ENCODE peak calls at places on chromosomes 11 and 22, in four cellular contexts. J is mesendoderm, M is astrocyte, V is K562. I is an unnamed sample.
A peak's percentile ranks its signal among the peaks of the same experiment; 100 is the strongest.

GRCh38 chr11:73244589-73245240 is 26.6 kb downstream of the P2RY2 start:
- DNase-seq in M (no peak), J (no peak), V (no peak), I (no peak)

GRCh38 chr11:128691802-128692749 is 1.8 kb upstream of the FLI1 start:
- DNase-seq in M (no peak), J (peak; percentile 82), V (no peak), I (no peak)

GRCh38 chr22:30837531-30837930 is 131.0 kb downstream of the MORC2 start:
- DNase-seq in V (no peak), M (no peak), J (no peak), I (no peak)

GRCh38 chr11:125956371-125956770 is 10.5 kb downstream of the VSIG10L2 start:
- DNase-seq in M (peak; percentile 45), J (no peak), V (no peak), I (no peak)

GRCh38 chr11:13440100-13440855 is 22.7 kb downstream of the BTBD10 start:
- DNase-seq in J (peak; percentile 46), M (peak; percentile 93), V (no peak), I (peak; percentile 79)

GRCh38 chr11:96744697-96745096 is 354.9 kb downstream of the JRKL start:
- DNase-seq in M (no peak), J (no peak), V (no peak), I (no peak)

GRCh38 chr22:50469377-50470305 is 5.2 kb downstream of the SBF1 start:
- DNase-seq in V (peak; percentile 80), J (peak; percentile 80), M (peak; percentile 42), I (peak; percentile 64)

GRCh38 chr11:32775908-32776307 is 18.6 kb downstream of the CCDC73 start:
- DNase-seq in J (no peak), V (no peak), M (no peak), I (no peak)

GRCh38 chr11:102603091-102603490 is 22.0 kb downstream of the MMP20 start:
- DNase-seq in J (peak; percentile 45), V (no peak), M (peak; percentile 86), I (no peak)

GRCh38 chr11:134731562-134731961 is 319.5 kb upstream of the B3GAT1 start:
- DNase-seq in J (peak; percentile 85), M (no peak), V (no peak), I (no peak)

GRCh38 chr22:25281675-25282345 is 62.4 kb downstream of the CRYBB2 start:
- DNase-seq in M (no peak), J (peak; percentile 36), V (no peak), I (no peak)

GRCh38 chr22:48488611-48489456 is 1338.8 kb downstream of the BRD1 start:
- DNase-seq in M (no peak), J (peak; percentile 68), V (no peak), I (no peak)

GRCh38 chr11:75342966-75343870 is 8.2 kb downstream of the ARRB1 start:
- DNase-seq in J (peak; percentile 96), V (peak; percentile 51), M (peak; percentile 30), I (peak; percentile 18)

GRCh38 chr22:31144223-31144622 is 3.9 kb upstream of the PLA2G3 start:
- DNase-seq in M (peak; percentile 15), J (no peak), V (no peak), I (peak; percentile 54)

GRCh38 chr22:49076300-49077035 is 751.2 kb downstream of the BRD1 start:
- DNase-seq in V (no peak), J (peak; percentile 43), M (no peak), I (no peak)

GRCh38 chr22:50734343-50734771 is 3.6 kb upstream of the ACR start:
- DNase-seq in M (no peak), J (no peak), V (no peak), I (no peak)

GRCh38 chr11:76614471-76615183 is 55.9 kb downstream of the LRRC32 start:
- DNase-seq in M (no peak), V (no peak), J (peak; percentile 33), I (no peak)

GRCh38 chr22:50732681-50733080 is 5.3 kb upstream of the ACR start:
- DNase-seq in J (no peak), M (no peak), V (no peak), I (no peak)

GRCh38 chr11:132674161-132674560 is 858.1 kb downstream of the OPCML start:
- DNase-seq in V (no peak), J (no peak), M (no peak), I (no peak)

GRCh38 chr11:3171931-3172560 is 6.9 kb upstream of the OSBPL5 start:
- DNase-seq in J (no peak), V (no peak), M (no peak), I (no peak)

GRCh38 chr22:33476716-33477115 is 418.5 kb upstream of the SYN3 start:
- DNase-seq in M (peak; percentile 38), V (no peak), J (peak; percentile 52), I (peak; percentile 19)

GRCh38 chr22:49211176-49211575 is 616.5 kb downstream of the BRD1 start:
- DNase-seq in V (no peak), M (no peak), J (no peak), I (no peak)

GRCh38 chr11:35274909-35275807 is 136.2 kb downstream of the CD44 start:
- DNase-seq in V (no peak), M (no peak), J (peak; percentile 59), I (peak; percentile 84)

GRCh38 chr11:48900131-48900800 is 83.4 kb downstream of the TRIM51G start:
- DNase-seq in J (no peak), V (no peak), M (no peak), I (no peak)

GRCh38 chr11:12358302-12359188 is 18.8 kb upstream of the PARVA start:
- DNase-seq in M (no peak), J (no peak), V (no peak), I (no peak)

GRCh38 chr11:44094260-44094868 is 1.1 kb upstream of the EXT2 start:
- DNase-seq in M (peak; percentile 53), J (peak; percentile 89), V (peak; percentile 84), I (peak; percentile 88)

GRCh38 chr11:45527898-45528297 is 137.5 kb downstream of the CHST1 start:
- DNase-seq in V (no peak), M (no peak), J (no peak), I (no peak)

GRCh38 chr11:128552783-128553661 is 34.3 kb downstream of the ETS1 start:
- DNase-seq in V (no peak), M (peak; percentile 45), J (no peak), I (no peak)

GRCh38 chr11:75100314-75100713 is 3.6 kb upstream of the OR2AT4 start:
- DNase-seq in M (peak; percentile 24), V (peak; percentile 62), J (peak; percentile 6), I (peak; percentile 35)

GRCh38 chr22:36445158-36445668 is 36.2 kb downstream of the TXN2 start:
- DNase-seq in M (peak; percentile 99), V (no peak), J (no peak), I (no peak)

GRCh38 chr11:46159694-46160093 is 38.4 kb upstream of the PHF21A start:
- DNase-seq in M (no peak), V (no peak), J (no peak), I (peak; percentile 76)

GRCh38 chr11:10902301-10902700 is 44.4 kb upstream of the ZBED5 start:
- DNase-seq in J (no peak), V (no peak), M (no peak), I (peak; percentile 27)

GRCh38 chr11:119491753-119492455 is 68.9 kb upstream of the THY1 start:
- DNase-seq in M (no peak), V (peak; percentile 28), J (peak; percentile 62), I (peak; percentile 36)

GRCh38 chr11:103601230-103601846 is 435.1 kb upstream of the DDI1 start:
- DNase-seq in J (peak; percentile 85), M (peak; percentile 38), V (peak; percentile 51), I (peak; percentile 88)

GRCh38 chr11:90197377-90197776 is 25.5 kb downstream of the CHORDC1 start:
- DNase-seq in M (no peak), V (no peak), J (no peak), I (no peak)
- H3K4me3 ChIP-seq in M (no peak overlapping the region), V (no peak overlapping the region), J (no peak overlapping the region), I (no peak overlapping the region)

DNA sequence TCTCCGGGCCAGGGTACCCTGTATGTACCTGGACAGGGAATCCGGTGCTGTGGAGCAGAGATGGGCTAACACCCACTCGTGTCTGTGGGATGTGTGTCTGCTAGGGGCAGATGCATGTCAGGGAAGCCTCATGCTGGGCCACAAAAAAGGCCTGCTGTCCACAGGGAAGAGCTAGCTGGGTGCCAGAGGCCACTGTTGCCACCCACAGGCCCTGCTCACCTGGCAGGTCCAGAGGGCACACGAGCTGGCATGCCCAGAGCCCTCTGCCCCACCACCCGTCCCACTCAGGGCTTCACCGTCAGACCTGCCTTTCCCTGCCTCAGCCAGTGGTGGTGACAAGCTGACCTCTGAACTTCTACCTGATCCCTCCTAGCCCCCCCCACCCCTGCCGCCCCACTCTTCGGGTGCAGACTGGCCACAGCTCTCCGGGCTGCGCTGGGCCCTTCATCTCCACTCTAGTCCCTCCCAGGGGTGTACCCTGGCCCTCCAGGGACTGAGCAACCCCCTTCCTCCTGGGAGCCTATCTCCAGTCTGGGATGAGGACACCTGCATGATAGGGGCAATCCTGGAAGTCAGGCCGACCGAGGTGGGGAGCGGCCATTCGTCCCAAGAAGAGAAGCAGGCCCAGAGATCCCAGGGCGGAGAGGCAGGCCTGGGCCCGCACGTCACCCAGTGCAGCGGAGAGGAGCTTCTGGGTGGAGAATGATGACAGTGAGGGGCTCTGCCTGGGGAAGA is 1.3 kb downstream of the SLC25A22 start:
- DNase-seq in V (peak; percentile 61), J (no peak), M (no peak), I (no peak)
- H3K9ac ChIP-seq in V (peak overlapping the region; percentile 95), J (peak overlapping the region; percentile 99), M (peak overlapping the region; percentile 86), I (peak overlapping the region; percentile 23)

GRCh38 chr22:43433451-43433850 is 21.6 kb downstream of the MPPED1 start:
- DNase-seq in J (no peak), V (no peak), M (no peak), I (no peak)

GRCh38 chr22:43433904-43434600 is 22.2 kb downstream of the MPPED1 start:
- DNase-seq in J (no peak), V (no peak), M (no peak), I (no peak)

GRCh38 chr22:43432883-43433415 is 21.1 kb downstream of the MPPED1 start:
- DNase-seq in V (no peak), J (no peak), M (no peak), I (no peak)

GRCh38 chr22:43429426-43429825 is 17.6 kb downstream of the MPPED1 start:
- DNase-seq in M (no peak), V (no peak), J (no peak), I (no peak)

GRCh38 chr22:43431821-43432554 is 20.2 kb downstream of the MPPED1 start:
- DNase-seq in J (no peak), M (no peak), V (no peak), I (no peak)
- H3K4me2 ChIP-seq in J (no peak overlapping the region), M (no peak overlapping the region), V (no peak overlapping the region), I (no peak overlapping the region)

GRCh38 chr22:40519284-40519947 is 117.1 kb downstream of the MRTFA start:
- DNase-seq in J (no peak), M (no peak), V (no peak), I (no peak)

GRCh38 chr22:40518840-40519239 is 117.7 kb downstream of the MRTFA start:
- DNase-seq in V (no peak), M (no peak), J (no peak), I (no peak)

GRCh38 chr22:40519948-40520331 is 116.6 kb downstream of the MRTFA start:
- DNase-seq in V (no peak), M (no peak), J (no peak), I (no peak)

GRCh38 chr22:40520562-40520961 is 116.0 kb downstream of the MRTFA start:
- DNase-seq in J (no peak), M (no peak), V (no peak), I (no peak)

DNA sequence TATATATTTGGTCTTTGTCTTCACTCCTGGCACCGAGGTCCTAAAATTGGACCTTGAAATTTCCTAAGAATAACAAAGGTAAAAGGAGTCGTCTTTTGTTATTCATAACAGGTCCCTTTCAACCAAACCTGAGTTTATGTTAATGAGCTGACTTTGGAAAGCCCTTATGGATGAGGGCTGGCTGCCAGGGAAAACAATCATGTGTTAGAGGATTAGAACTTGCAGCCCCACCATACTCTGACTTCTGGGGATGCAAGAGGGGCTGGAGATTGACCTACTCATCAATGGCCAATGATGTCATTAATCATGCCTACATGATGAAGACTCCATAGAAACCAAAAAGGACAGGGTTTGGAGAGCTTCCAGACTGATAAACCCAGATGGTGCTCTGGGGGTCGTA is 118.9 kb downstream of the MRTFA start:
- DNase-seq in M (no peak), J (no peak), V (no peak), I (no peak)
- H3K4me3 ChIP-seq in M (no peak overlapping the region), J (no peak overlapping the region), V (no peak overlapping the region), I (no peak overlapping the region)